ENCODE peak calls at places on chromosomes 7 and 10, in six cellular contexts. E is body of pancreas, R is AML-193, Y is NCI-H1092, P is left lung, J is caudate nucleus. H is an unnamed sample.

GRCh38 chr7:7438851-7439250 is 96.8 kb downstream of the COL28A1 start:
- DNase-seq in P (no peak), E (no peak), Y (peak), R (no peak), J (no peak), H (no peak)

GRCh38 chr10:99450156-99450555 is 19.7 kb upstream of the GOT1 start:
- DNase-seq in R (no peak), P (no peak), Y (no peak), J (no peak), E (no peak), H (no peak)

GRCh38 chr7:142463401-142463850 is 205.6 kb upstream of the PRSS58 start:
- DNase-seq in E (no peak), J (no peak), R (no peak), P (no peak), Y (no peak), H (no peak)

GRCh38 chr10:46547881-46548780 is 8.3 kb downstream of the GPRIN2 start:
- DNase-seq in R (no peak), J (no peak), E (peak), P (peak), Y (no peak), H (no peak)

GRCh38 chr10:130454543-130455000 is 318.4 kb downstream of the GLRX3 start:
- DNase-seq in E (no peak), P (no peak), R (no peak), J (no peak), Y (no peak), H (no peak)

GRCh38 chr10:3961082-3961481 is 176.1 kb upstream of the KLF6 start:
- DNase-seq in Y (no peak), P (no peak), E (no peak), J (no peak), R (no peak), H (peak)

GRCh38 chr7:883029-884021 is 7.0 kb downstream of the GET4 start:
- DNase-seq in J (no peak), Y (no peak), R (no peak), E (peak), P (peak), H (no peak)

GRCh38 chr10:70927221-70927943 is 39.0 kb upstream of the PCBD1 start:
- DNase-seq in P (peak), E (no peak), Y (no peak), R (no peak), J (no peak), H (no peak)

GRCh38 chr10:115950320-115950719 is 322.7 kb downstream of the GFRA1 start:
- DNase-seq in Y (no peak), J (no peak), R (no peak), E (no peak), P (no peak), H (no peak)

GRCh38 chr10:84478679-84479078 is 150.3 kb downstream of the CCSER2 start:
- DNase-seq in E (no peak), J (no peak), Y (no peak), R (no peak), P (no peak), H (no peak)